ENCODE peak calls at places on chromosomes 1 and 21, in ten cellular contexts. One of them, this sample, is unnamed.

GRCh38 chr21:28509031-28509430 is 483.6 kb downstream of the LTN1 start:
- DNase-seq in breast epithelium: no peak
- DNase-seq in kidney tubule cell: no peak
- DNase-seq in psoas muscle: no peak
- DNase-seq in substantia nigra: no peak
- DNase-seq in iPS DF 19.7: no peak
- DNase-seq in activated T-helper 2 cell treated with anti-CD3 and anti-CD28 coated beads, Interferon-gamma antibody, Interleukin-2, Interleukin-4, amounts not matched to agents 10 μg/mL and 5 μg/mL and 100 μg/mL, durations not matched to agents 14 hours and 24 hours and 36 hours: no peak
- DNase-seq in SJSA1: no peak
- DNase-seq in NCI-H2081: no peak
- DNase-seq in activated CD4-positive, CD25-positive, alpha-beta regulatory T cell treated with anti-CD3 and anti-CD28 coated beads, Interleukin-2, amount 50 U/mL, for 16 hours: no peak
- DNase-seq in this sample: no peak

GRCh38 chr1:170864784-170865538 is 70.4 kb upstream of the MROH9 start:
- DNase-seq in breast epithelium: no peak
- DNase-seq in kidney tubule cell: no peak
- DNase-seq in psoas muscle: no peak
- DNase-seq in substantia nigra: no peak
- DNase-seq in iPS DF 19.7: no peak
- DNase-seq in activated T-helper 2 cell treated with anti-CD3 and anti-CD28 coated beads, Interferon-gamma antibody, Interleukin-2, Interleukin-4, amounts not matched to agents 10 μg/mL and 5 μg/mL and 100 μg/mL, durations not matched to agents 14 hours and 24 hours and 36 hours: no peak
- DNase-seq in SJSA1: no peak
- DNase-seq in NCI-H2081: no peak
- DNase-seq in activated CD4-positive, CD25-positive, alpha-beta regulatory T cell treated with anti-CD3 and anti-CD28 coated beads, Interleukin-2, amount 50 U/mL, for 16 hours: no peak
- DNase-seq in this sample: no peak

GRCh38 chr1:38231941-38232340 is 185.3 kb upstream of the POU3F1 start:
- DNase-seq in breast epithelium: no peak
- DNase-seq in kidney tubule cell: no peak
- DNase-seq in psoas muscle: no peak
- DNase-seq in substantia nigra: no peak
- DNase-seq in iPS DF 19.7: no peak
- DNase-seq in activated T-helper 2 cell treated with anti-CD3 and anti-CD28 coated beads, Interferon-gamma antibody, Interleukin-2, Interleukin-4, amounts not matched to agents 10 μg/mL and 5 μg/mL and 100 μg/mL, durations not matched to agents 14 hours and 24 hours and 36 hours: no peak
- DNase-seq in SJSA1: no peak
- DNase-seq in NCI-H2081: no peak
- DNase-seq in activated CD4-positive, CD25-positive, alpha-beta regulatory T cell treated with anti-CD3 and anti-CD28 coated beads, Interleukin-2, amount 50 U/mL, for 16 hours: no peak
- DNase-seq in this sample: no peak

GRCh38 chr1:115246526-115246925 is 91.5 kb downstream of the NGF start:
- DNase-seq in breast epithelium: no peak
- DNase-seq in kidney tubule cell: no peak
- DNase-seq in psoas muscle: no peak
- DNase-seq in substantia nigra: no peak
- DNase-seq in iPS DF 19.7: no peak
- DNase-seq in activated T-helper 2 cell treated with anti-CD3 and anti-CD28 coated beads, Interferon-gamma antibody, Interleukin-2, Interleukin-4, amounts not matched to agents 10 μg/mL and 5 μg/mL and 100 μg/mL, durations not matched to agents 14 hours and 24 hours and 36 hours: no peak
- DNase-seq in SJSA1: no peak
- DNase-seq in NCI-H2081: no peak
- DNase-seq in activated CD4-positive, CD25-positive, alpha-beta regulatory T cell treated with anti-CD3 and anti-CD28 coated beads, Interleukin-2, amount 50 U/mL, for 16 hours: no peak
- DNase-seq in this sample: no peak

GRCh38 chr21:35593000-35593502 is 467.3 kb downstream of the SETD4 start:
- DNase-seq in breast epithelium: no peak
- DNase-seq in kidney tubule cell: peak; percentile 11
- DNase-seq in psoas muscle: no peak
- DNase-seq in substantia nigra: no peak
- DNase-seq in iPS DF 19.7: no peak
- DNase-seq in activated T-helper 2 cell treated with anti-CD3 and anti-CD28 coated beads, Interferon-gamma antibody, Interleukin-2, Interleukin-4, amounts not matched to agents 10 μg/mL and 5 μg/mL and 100 μg/mL, durations not matched to agents 14 hours and 24 hours and 36 hours: no peak
- DNase-seq in SJSA1: no peak
- DNase-seq in NCI-H2081: peak; percentile 8
- DNase-seq in activated CD4-positive, CD25-positive, alpha-beta regulatory T cell treated with anti-CD3 and anti-CD28 coated beads, Interleukin-2, amount 50 U/mL, for 16 hours: no peak
- DNase-seq in this sample: no peak

GRCh38 chr1:156876281-156876680 is 15.6 kb downstream of the NTRK1 start:
- DNase-seq in breast epithelium: no peak
- DNase-seq in kidney tubule cell: no peak
- DNase-seq in psoas muscle: peak; percentile 42
- DNase-seq in substantia nigra: no peak
- DNase-seq in iPS DF 19.7: peak; percentile 56
- DNase-seq in activated T-helper 2 cell treated with anti-CD3 and anti-CD28 coated beads, Interferon-gamma antibody, Interleukin-2, Interleukin-4, amounts not matched to agents 10 μg/mL and 5 μg/mL and 100 μg/mL, durations not matched to agents 14 hours and 24 hours and 36 hours: no peak
- DNase-seq in SJSA1: no peak
- DNase-seq in NCI-H2081: no peak
- DNase-seq in activated CD4-positive, CD25-positive, alpha-beta regulatory T cell treated with anti-CD3 and anti-CD28 coated beads, Interleukin-2, amount 50 U/mL, for 16 hours: no peak
- DNase-seq in this sample: no peak

GRCh38 chr1:3107201-3107600 is 38.2 kb downstream of the PRDM16 start:
- DNase-seq in breast epithelium: no peak
- DNase-seq in kidney tubule cell: no peak
- DNase-seq in psoas muscle: no peak
- DNase-seq in substantia nigra: no peak
- DNase-seq in iPS DF 19.7: no peak
- DNase-seq in activated T-helper 2 cell treated with anti-CD3 and anti-CD28 coated beads, Interferon-gamma antibody, Interleukin-2, Interleukin-4, amounts not matched to agents 10 μg/mL and 5 μg/mL and 100 μg/mL, durations not matched to agents 14 hours and 24 hours and 36 hours: no peak
- DNase-seq in SJSA1: no peak
- DNase-seq in NCI-H2081: no peak
- DNase-seq in activated CD4-positive, CD25-positive, alpha-beta regulatory T cell treated with anti-CD3 and anti-CD28 coated beads, Interleukin-2, amount 50 U/mL, for 16 hours: no peak
- DNase-seq in this sample: no peak

GRCh38 chr1:43305926-43306687 is 5.3 kb downstream of the TIE1 start:
- DNase-seq in breast epithelium: no peak
- DNase-seq in kidney tubule cell: no peak
- DNase-seq in psoas muscle: no peak
- DNase-seq in substantia nigra: no peak
- DNase-seq in iPS DF 19.7: no peak
- DNase-seq in activated T-helper 2 cell treated with anti-CD3 and anti-CD28 coated beads, Interferon-gamma antibody, Interleukin-2, Interleukin-4, amounts not matched to agents 10 μg/mL and 5 μg/mL and 100 μg/mL, durations not matched to agents 14 hours and 24 hours and 36 hours: no peak
- DNase-seq in SJSA1: no peak
- DNase-seq in NCI-H2081: no peak
- DNase-seq in activated CD4-positive, CD25-positive, alpha-beta regulatory T cell treated with anti-CD3 and anti-CD28 coated beads, Interleukin-2, amount 50 U/mL, for 16 hours: no peak
- DNase-seq in this sample: no peak

GRCh38 chr1:65141394-65141793 is 6.6 kb upstream of the AK4 start:
- DNase-seq in breast epithelium: no peak
- DNase-seq in kidney tubule cell: peak; percentile 77
- DNase-seq in psoas muscle: no peak
- DNase-seq in substantia nigra: no peak
- DNase-seq in iPS DF 19.7: no peak
- DNase-seq in activated T-helper 2 cell treated with anti-CD3 and anti-CD28 coated beads, Interferon-gamma antibody, Interleukin-2, Interleukin-4, amounts not matched to agents 10 μg/mL and 5 μg/mL and 100 μg/mL, durations not matched to agents 14 hours and 24 hours and 36 hours: no peak
- DNase-seq in SJSA1: no peak
- DNase-seq in NCI-H2081: no peak
- DNase-seq in activated CD4-positive, CD25-positive, alpha-beta regulatory T cell treated with anti-CD3 and anti-CD28 coated beads, Interleukin-2, amount 50 U/mL, for 16 hours: no peak
- DNase-seq in this sample: no peak

GRCh38 chr1:156648951-156649350 is 7.0 kb downstream of the BCAN start:
- DNase-seq in breast epithelium: no peak
- DNase-seq in kidney tubule cell: peak; percentile 30
- DNase-seq in psoas muscle: no peak
- DNase-seq in substantia nigra: no peak
- DNase-seq in iPS DF 19.7: no peak
- DNase-seq in activated T-helper 2 cell treated with anti-CD3 and anti-CD28 coated beads, Interferon-gamma antibody, Interleukin-2, Interleukin-4, amounts not matched to agents 10 μg/mL and 5 μg/mL and 100 μg/mL, durations not matched to agents 14 hours and 24 hours and 36 hours: no peak
- DNase-seq in SJSA1: no peak
- DNase-seq in NCI-H2081: no peak
- DNase-seq in activated CD4-positive, CD25-positive, alpha-beta regulatory T cell treated with anti-CD3 and anti-CD28 coated beads, Interleukin-2, amount 50 U/mL, for 16 hours: no peak
- DNase-seq in this sample: no peak

GRCh38 chr1:187691439-187691838 is 862.7 kb downstream of the PLA2G4A start:
- DNase-seq in breast epithelium: no peak
- DNase-seq in kidney tubule cell: peak; percentile 85
- DNase-seq in psoas muscle: no peak
- DNase-seq in substantia nigra: no peak
- DNase-seq in iPS DF 19.7: no peak
- DNase-seq in activated T-helper 2 cell treated with anti-CD3 and anti-CD28 coated beads, Interferon-gamma antibody, Interleukin-2, Interleukin-4, amounts not matched to agents 10 μg/mL and 5 μg/mL and 100 μg/mL, durations not matched to agents 14 hours and 24 hours and 36 hours: no peak
- DNase-seq in SJSA1: no peak
- DNase-seq in NCI-H2081: no peak
- DNase-seq in activated CD4-positive, CD25-positive, alpha-beta regulatory T cell treated with anti-CD3 and anti-CD28 coated beads, Interleukin-2, amount 50 U/mL, for 16 hours: no peak
- DNase-seq in this sample: no peak

GRCh38 chr1:206739411-206740076 is 31.0 kb upstream of the IL19 start:
- DNase-seq in breast epithelium: no peak
- DNase-seq in kidney tubule cell: no peak
- DNase-seq in psoas muscle: no peak
- DNase-seq in substantia nigra: no peak
- DNase-seq in iPS DF 19.7: no peak
- DNase-seq in activated T-helper 2 cell treated with anti-CD3 and anti-CD28 coated beads, Interferon-gamma antibody, Interleukin-2, Interleukin-4, amounts not matched to agents 10 μg/mL and 5 μg/mL and 100 μg/mL, durations not matched to agents 14 hours and 24 hours and 36 hours: no peak
- DNase-seq in SJSA1: no peak
- DNase-seq in NCI-H2081: no peak
- DNase-seq in activated CD4-positive, CD25-positive, alpha-beta regulatory T cell treated with anti-CD3 and anti-CD28 coated beads, Interleukin-2, amount 50 U/mL, for 16 hours: no peak
- DNase-seq in this sample: no peak

GRCh38 chr1:29254346-29254745 is 18.0 kb downstream of the PTPRU start:
- DNase-seq in breast epithelium: no peak
- DNase-seq in kidney tubule cell: no peak
- DNase-seq in psoas muscle: no peak
- DNase-seq in substantia nigra: no peak
- DNase-seq in iPS DF 19.7: no peak
- DNase-seq in activated T-helper 2 cell treated with anti-CD3 and anti-CD28 coated beads, Interferon-gamma antibody, Interleukin-2, Interleukin-4, amounts not matched to agents 10 μg/mL and 5 μg/mL and 100 μg/mL, durations not matched to agents 14 hours and 24 hours and 36 hours: no peak
- DNase-seq in SJSA1: no peak
- DNase-seq in NCI-H2081: no peak
- DNase-seq in activated CD4-positive, CD25-positive, alpha-beta regulatory T cell treated with anti-CD3 and anti-CD28 coated beads, Interleukin-2, amount 50 U/mL, for 16 hours: no peak
- DNase-seq in this sample: no peak

GRCh38 chr1:25062621-25063255 is 132.7 kb upstream of the RUNX3 start:
- DNase-seq in breast epithelium: no peak
- DNase-seq in kidney tubule cell: no peak
- DNase-seq in psoas muscle: no peak
- DNase-seq in substantia nigra: no peak
- DNase-seq in iPS DF 19.7: no peak
- DNase-seq in activated T-helper 2 cell treated with anti-CD3 and anti-CD28 coated beads, Interferon-gamma antibody, Interleukin-2, Interleukin-4, amounts not matched to agents 10 μg/mL and 5 μg/mL and 100 μg/mL, durations not matched to agents 14 hours and 24 hours and 36 hours: no peak
- DNase-seq in SJSA1: no peak
- DNase-seq in NCI-H2081: no peak
- DNase-seq in activated CD4-positive, CD25-positive, alpha-beta regulatory T cell treated with anti-CD3 and anti-CD28 coated beads, Interleukin-2, amount 50 U/mL, for 16 hours: no peak
- DNase-seq in this sample: no peak

GRCh38 chr1:152461544-152461943 is 47.5 kb upstream of the CRNN start:
- DNase-seq in breast epithelium: no peak
- DNase-seq in kidney tubule cell: peak; percentile 72
- DNase-seq in psoas muscle: no peak
- DNase-seq in substantia nigra: peak; percentile 5
- DNase-seq in iPS DF 19.7: no peak
- DNase-seq in activated T-helper 2 cell treated with anti-CD3 and anti-CD28 coated beads, Interferon-gamma antibody, Interleukin-2, Interleukin-4, amounts not matched to agents 10 μg/mL and 5 μg/mL and 100 μg/mL, durations not matched to agents 14 hours and 24 hours and 36 hours: peak; percentile 30
- DNase-seq in SJSA1: peak; percentile 60
- DNase-seq in NCI-H2081: peak; percentile 39
- DNase-seq in activated CD4-positive, CD25-positive, alpha-beta regulatory T cell treated with anti-CD3 and anti-CD28 coated beads, Interleukin-2, amount 50 U/mL, for 16 hours: peak; percentile 33
- DNase-seq in this sample: no peak

GRCh38 chr1:224678168-224678567 is 62.1 kb downstream of the CNIH3 start:
- DNase-seq in breast epithelium: no peak
- DNase-seq in kidney tubule cell: no peak
- DNase-seq in psoas muscle: no peak
- DNase-seq in substantia nigra: no peak
- DNase-seq in iPS DF 19.7: no peak
- DNase-seq in activated T-helper 2 cell treated with anti-CD3 and anti-CD28 coated beads, Interferon-gamma antibody, Interleukin-2, Interleukin-4, amounts not matched to agents 10 μg/mL and 5 μg/mL and 100 μg/mL, durations not matched to agents 14 hours and 24 hours and 36 hours: no peak
- DNase-seq in SJSA1: no peak
- DNase-seq in NCI-H2081: no peak
- DNase-seq in activated CD4-positive, CD25-positive, alpha-beta regulatory T cell treated with anti-CD3 and anti-CD28 coated beads, Interleukin-2, amount 50 U/mL, for 16 hours: no peak
- DNase-seq in this sample: no peak

GRCh38 chr1:239662950-239663349 is 276.6 kb downstream of the CHRM3 start:
- DNase-seq in breast epithelium: no peak
- DNase-seq in kidney tubule cell: no peak
- DNase-seq in psoas muscle: no peak
- DNase-seq in substantia nigra: no peak
- DNase-seq in iPS DF 19.7: no peak
- DNase-seq in activated T-helper 2 cell treated with anti-CD3 and anti-CD28 coated beads, Interferon-gamma antibody, Interleukin-2, Interleukin-4, amounts not matched to agents 10 μg/mL and 5 μg/mL and 100 μg/mL, durations not matched to agents 14 hours and 24 hours and 36 hours: no peak
- DNase-seq in SJSA1: no peak
- DNase-seq in NCI-H2081: no peak
- DNase-seq in activated CD4-positive, CD25-positive, alpha-beta regulatory T cell treated with anti-CD3 and anti-CD28 coated beads, Interleukin-2, amount 50 U/mL, for 16 hours: no peak
- DNase-seq in this sample: no peak

This sample was measured in head of caudate nucleus.